ENCODE peak calls at places on chromosomes 6 and 20, in five cellular contexts. Y is NCI-H1092 treated with DMSO at 0.1 percent for 48 hours, L is psoas muscle, I is body of pancreas, D is iPS-NIHi11. J is an unnamed sample.

GRCh38 chr6:45965787-45966186 is 49.9 kb downstream of the CLIC5 start:
- DNase-seq in Y (no peak), L (no peak), I (no peak), D (no peak), J (no peak)

GRCh38 chr6:150940951-150941350 is 75.4 kb downstream of the MTHFD1L start:
- DNase-seq in Y (no peak), L (no peak), I (no peak), D (no peak), J (no peak)

GRCh38 chr20:38242848-38243449 is 17.6 kb downstream of the KIAA1755 start:
- DNase-seq in Y (no peak), L (no peak), I (no peak), D (no peak), J (no peak)

GRCh38 chr20:46111028-46111835 is 6.9 kb upstream of the CD40 start:
- DNase-seq in Y (no peak), L (no peak), I (peak; percentile 56), D (no peak), J (no peak)

GRCh38 chr6:149128489-149129145 is 188.9 kb upstream of the TAB2 start:
- DNase-seq in Y (no peak), L (no peak), I (no peak), D (no peak), J (no peak)

GRCh38 chr6:126210398-126211075 is 129.4 kb upstream of the CENPW start:
- DNase-seq in Y (no peak), L (no peak), I (no peak), D (no peak), J (no peak)

GRCh38 chr6:125203395-125203794 is 49.8 kb downstream of the TPD52L1 start:
- DNase-seq in Y (no peak), L (no peak), I (no peak), D (no peak), J (no peak)

GRCh38 chr6:125984311-125984710 is 2.0 kb upstream of the TRMT11 start:
- DNase-seq in Y (no peak), L (no peak), I (no peak), D (no peak), J (no peak)

GRCh38 chr20:62304331-62305148 is 1.7 kb downstream of the ADRM1 start:
- DNase-seq in Y (no peak), L (no peak), I (no peak), D (no peak), J (no peak)

GRCh38 chr6:155352812-155353211 is 38.5 kb upstream of the TFB1M start:
- DNase-seq in Y (no peak), L (no peak), I (no peak), D (no peak), J (no peak)

GRCh38 chr6:34718867-34719441 is 22.4 kb upstream of the ILRUN start:
- DNase-seq in Y (no peak), L (no peak), I (no peak), D (no peak), J (no peak)

GRCh38 chr20:44273231-44274215 is 26.4 kb downstream of the GDAP1L1 start:
- DNase-seq in Y (no peak), L (no peak), I (no peak), D (no peak), J (no peak)

GRCh38 chr20:61756966-61757677 is 308.6 kb downstream of the TAF4 start:
- DNase-seq in Y (no peak), L (peak; percentile 32), I (no peak), D (no peak), J (no peak)

GRCh38 chr20:52497731-52498130 is 306.2 kb upstream of the ZFP64 start:
- DNase-seq in Y (no peak), L (no peak), I (no peak), D (no peak), J (no peak)

GRCh38 chr20:49886571-49887203 is 28.6 kb downstream of the SPATA2 start:
- DNase-seq in Y (no peak), L (no peak), I (no peak), D (no peak), J (no peak)